ENCODE peak calls at places on chromosomes 3 and 15, in nine cellular contexts. Q, G, X, U, Z, P, V, C and T are unnamed samples.

GRCh38 chr3:195077611-195078540 is 193.1 kb downstream of the XXYLT1 start:
- DNase-seq in U (no peak), X (no peak), G (no peak), Z (no peak), Q (no peak), V (no peak), C (no peak), P (peak), T (no peak)

GRCh38 chr3:141360888-141361598 is 7.3 kb upstream of the ZBTB38 start:
- DNase-seq in Q (peak), U (peak), Z (no peak), P (no peak), X (no peak), V (no peak), C (no peak), G (peak), T (no peak)

GRCh38 chr3:76657909-76658308 is 382.0 kb upstream of the ROBO2 start:
- DNase-seq in U (no peak), V (no peak), C (no peak), Q (no peak), Z (no peak), X (no peak), P (no peak), G (no peak), T (no peak)

GRCh38 chr15:66714543-66714981 is 12.5 kb downstream of the SMAD6 start:
- DNase-seq in P (no peak), V (no peak), Z (no peak), U (no peak), Q (peak), G (no peak), X (no peak), C (peak), T (no peak)

GRCh38 chr3:59185586-59186381 is 136.0 kb upstream of the CFAP20DC start:
- DNase-seq in Q (peak), C (no peak), G (no peak), X (no peak), Z (no peak), V (no peak), U (peak), P (no peak), T (no peak)

GRCh38 chr15:88472225-88472624 is 4.7 kb downstream of the MRPS11 start:
- DNase-seq in Z (no peak), C (no peak), V (no peak), U (no peak), X (no peak), P (no peak), Q (no peak), G (no peak), T (no peak)

GRCh38 chr15:100890059-100890720 is 10.6 kb downstream of the ALDH1A3 start:
- DNase-seq in V (no peak), Q (no peak), P (no peak), U (peak), C (no peak), X (no peak), G (no peak), Z (no peak), T (no peak)

GRCh38 chr3:134083626-134084229 is 54.0 kb upstream of the SLCO2A1 start:
- DNase-seq in C (no peak), P (no peak), G (no peak), V (no peak), Q (no peak), X (no peak), U (no peak), Z (no peak), T (no peak)

GRCh38 chr3:165185707-165186327 is 10.4 kb downstream of the SLITRK3 start:
- DNase-seq in C (no peak), G (no peak), U (peak), P (peak), V (no peak), Z (no peak), X (peak), Q (peak), T (no peak)

GRCh38 chr3:31960793-31961431 is 20.1 kb downstream of the OSBPL10 start:
- DNase-seq in V (no peak), G (no peak), Q (peak), Z (no peak), C (no peak), U (peak), P (no peak), X (no peak), T (no peak)

GRCh38 chr3:98592345-98592935 is 971 bp downstream of the CPOX start:
- DNase-seq in C (no peak), X (no peak), P (no peak), G (no peak), Q (no peak), U (no peak), V (no peak), Z (no peak), T (no peak)

GRCh38 chr3:139117136-139117675 is 72.5 kb upstream of the PRR23C start:
- DNase-seq in V (no peak), Q (peak), Z (no peak), P (no peak), G (no peak), C (no peak), X (no peak), U (peak), T (no peak)

GRCh38 chr15:70243686-70244540 is 146.2 kb upstream of the TLE3 start:
- DNase-seq in X (no peak), C (no peak), V (no peak), U (no peak), P (no peak), G (no peak), Z (no peak), Q (no peak), T (no peak)

GRCh38 chr15:24223739-24224138 is 451.8 kb upstream of the NPAP1 start:
- DNase-seq in V (no peak), G (no peak), C (no peak), Q (no peak), U (no peak), X (no peak), Z (no peak), P (no peak), T (no peak)

GRCh38 chr3:155859859-155860258 is 5.6 kb upstream of the SLC33A1 start:
- DNase-seq in G (no peak), Q (peak), P (no peak), C (no peak), U (peak), Z (no peak), X (no peak), V (no peak), T (no peak)

GRCh38 chr3:128459451-128459820 is 7.3 kb downstream of the DNAJB8 start:
- DNase-seq in G (no peak), C (no peak), X (no peak), P (no peak), V (no peak), Q (no peak), Z (no peak), U (no peak), T (no peak)

GRCh38 chr3:29914861-29915524 is 634.1 kb downstream of the RBMS3 start:
- DNase-seq in C (no peak), X (no peak), Q (peak), V (no peak), Z (no peak), P (no peak), U (peak), G (no peak), T (no peak)

GRCh38 chr15:41286665-41287333 is 45.6 kb downstream of the OIP5 start:
- DNase-seq in Z (no peak), X (no peak), G (no peak), P (no peak), U (peak), V (no peak), Q (peak), C (no peak), T (no peak)

GRCh38 chr3:11532865-11533490 is 110.7 kb downstream of the VGLL4 start:
- DNase-seq in C (no peak), X (no peak), V (no peak), Q (peak), G (no peak), U (no peak), Z (no peak), P (no peak), T (no peak)

GRCh38 chr3:72165808-72166207 is 380.9 kb upstream of the PROK2 start:
- DNase-seq in C (no peak), V (no peak), Q (no peak), P (no peak), U (no peak), X (no peak), Z (no peak), G (no peak), T (no peak)

GRCh38 chr3:72163809-72164634 is 379.1 kb upstream of the PROK2 start:
- DNase-seq in P (no peak), G (no peak), X (no peak), Q (no peak), C (no peak), U (no peak), Z (no peak), V (no peak), T (no peak)

GRCh38 chr3:72165337-72165736 is 380.4 kb upstream of the PROK2 start:
- DNase-seq in C (no peak), P (no peak), Z (no peak), G (no peak), V (no peak), U (no peak), X (no peak), Q (peak), T (no peak)

GRCh38 chr3:72162649-72163184 is 377.8 kb upstream of the PROK2 start:
- DNase-seq in Q (no peak), U (no peak), Z (no peak), G (no peak), X (no peak), P (no peak), V (no peak), C (no peak), T (no peak)

GRCh38 chr3:72164635-72164978 is 379.7 kb upstream of the PROK2 start:
- DNase-seq in P (no peak), V (no peak), Z (no peak), C (no peak), U (no peak), X (no peak), G (no peak), Q (no peak), T (no peak)
- H3K27ac ChIP-seq in P (no peak), V (no peak), Z (no peak), C (no peak), U (no peak), X (no peak), G (no peak), Q (no peak), T (no peak)

GRCh38 chr15:92047900-92048299 is 194.4 kb downstream of the SLCO3A1 start:
- DNase-seq in P (no peak), X (no peak), Q (no peak), C (no peak), G (no peak), U (no peak), Z (no peak), V (no peak), T (no peak)

GRCh38 chr15:92044510-92044909 is 191.0 kb downstream of the SLCO3A1 start:
- DNase-seq in G (no peak), X (no peak), C (no peak), Z (no peak), V (no peak), P (no peak), Q (no peak), U (no peak), T (no peak)

GRCh38 chr15:92048739-92049138 is 195.2 kb downstream of the SLCO3A1 start:
- DNase-seq in X (no peak), C (no peak), P (no peak), Q (no peak), U (peak), Z (no peak), G (no peak), V (no peak), T (no peak)

GRCh38 chr15:92037446-92037845 is 183.9 kb downstream of the SLCO3A1 start:
- DNase-seq in P (no peak), V (no peak), Q (no peak), G (no peak), X (no peak), Z (no peak), C (no peak), U (no peak), T (no peak)

GRCh38 chr15:92043283-92043682 is 189.8 kb downstream of the SLCO3A1 start:
- DNase-seq in G (no peak), P (no peak), X (no peak), C (no peak), Z (no peak), V (no peak), U (no peak), Q (no peak), T (no peak)
- H3K27ac ChIP-seq in G (no peak), P (no peak), X (no peak), C (no peak), Z (no peak), V (no peak), U (no peak), Q (no peak), T (no peak)

DNA sequence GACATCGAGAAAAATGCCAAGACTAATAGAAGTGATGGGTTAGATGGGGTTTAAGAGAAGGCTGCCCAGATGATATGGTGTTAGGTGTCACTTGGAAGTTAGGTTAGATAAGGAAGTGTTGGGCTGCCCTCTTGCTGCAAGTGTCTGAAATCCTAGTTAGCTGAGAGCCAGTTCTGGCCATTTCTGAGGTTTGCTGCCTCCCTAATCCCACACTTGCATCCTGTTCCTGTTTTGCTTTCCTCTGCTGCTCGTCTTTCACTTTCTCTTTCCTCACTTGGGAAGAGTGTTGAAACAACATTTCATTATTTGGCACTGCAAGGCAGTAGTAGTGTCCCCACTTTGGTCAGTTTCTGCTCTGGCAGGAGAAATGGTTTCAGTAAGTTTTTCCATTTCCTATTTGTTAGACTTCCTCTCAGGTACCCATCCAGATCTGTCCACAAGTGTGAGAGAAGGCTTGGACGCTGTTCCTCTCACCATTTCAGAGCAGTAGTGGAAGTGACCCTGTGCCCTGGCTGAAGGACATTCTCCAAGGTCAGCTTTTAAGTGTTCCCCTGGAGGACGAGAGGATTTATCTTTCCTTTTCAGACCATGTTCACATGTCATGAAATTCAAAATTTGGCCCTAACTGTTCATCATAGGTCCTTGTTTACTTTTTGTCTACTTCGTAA is 93.3 kb downstream of the ADAMTSL3 start:
- DNase-seq in V (peak), X (peak), Z (no peak), P (no peak), C (peak), G (no peak), Q (peak), U (peak), T (no peak)
- H3K27ac ChIP-seq in V (peak), X (no peak), Z (no peak), P (no peak), C (peak), G (no peak), Q (no peak), U (peak), T (no peak)

GRCh38 chr3:121817753-121818152 is 17.1 kb downstream of the IQCB1 start:
- DNase-seq in C (no peak), U (no peak), V (no peak), P (no peak), Q (no peak), Z (no peak), X (no peak), G (no peak), T (no peak)
- H3K27ac ChIP-seq in C (no peak), U (no peak), V (no peak), P (no peak), Q (no peak), Z (no peak), X (no peak), G (no peak), T (no peak)

DNA sequence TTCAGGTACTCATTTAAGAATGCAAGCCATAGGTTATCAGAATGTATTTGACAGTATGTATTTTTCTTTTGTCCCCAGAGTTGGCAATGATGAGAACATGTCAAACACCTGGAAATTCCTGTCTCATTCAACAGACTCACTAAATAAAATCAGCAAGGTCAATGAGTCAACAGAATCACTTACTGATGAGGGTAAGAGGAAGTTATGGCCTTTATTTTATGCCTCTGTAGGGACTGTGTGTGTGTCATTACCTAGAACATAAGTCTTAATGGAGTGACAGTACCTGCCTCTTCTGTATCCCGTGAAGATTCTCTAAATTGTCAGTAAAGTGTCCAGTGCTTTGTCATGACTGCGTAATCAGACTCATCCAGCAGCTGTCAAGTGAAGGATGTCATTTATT is 77.5 kb downstream of the KLHL25 start:
- DNase-seq in Q (no peak), U (no peak), G (no peak), P (no peak), V (no peak), Z (no peak), X (no peak), C (no peak), T (no peak)
- H3K27ac ChIP-seq in Q (no peak), U (no peak), G (no peak), P (no peak), V (no peak), Z (no peak), X (no peak), C (peak), T (no peak)

GRCh38 chr3:33420966-33421365 is 19.2 kb downstream of the UBP1 start:
- DNase-seq in V (no peak), Z (no peak), G (no peak), C (no peak), U (peak), Q (no peak), P (no peak), X (no peak), T (no peak)
- H3K27ac ChIP-seq in V (no peak), Z (no peak), G (no peak), C (no peak), U (no peak), Q (no peak), P (no peak), X (no peak), T (no peak)

GRCh38 chr3:66470285-66470684 is 30.5 kb downstream of the LRIG1 start:
- DNase-seq in C (no peak), U (no peak), Z (no peak), Q (no peak), X (no peak), P (no peak), V (no peak), G (no peak), T (no peak)
- H3K27ac ChIP-seq in C (no peak), U (no peak), Z (no peak), Q (no peak), X (no peak), P (no peak), V (no peak), G (no peak), T (no peak)

DNA sequence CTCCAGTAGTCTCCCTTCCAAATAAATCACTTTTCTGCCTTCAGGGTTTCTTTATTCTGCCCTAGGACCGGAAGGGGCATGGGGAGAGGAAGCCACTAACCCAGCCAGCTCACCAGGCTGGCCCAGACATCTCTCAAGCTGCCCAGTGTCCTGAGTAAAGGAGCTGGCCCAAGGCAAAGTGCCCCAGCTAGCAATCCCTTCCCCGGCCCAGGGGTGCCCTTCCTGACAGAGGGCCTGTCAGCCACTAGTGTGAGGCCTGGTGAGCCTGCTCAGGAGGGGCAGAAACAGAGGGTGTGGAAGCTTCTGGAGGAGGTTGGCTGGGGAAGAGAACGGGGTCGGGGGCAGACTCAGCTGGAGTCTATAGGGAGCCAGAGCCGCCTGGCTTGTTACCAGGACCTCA is 22.2 kb downstream of the SHF start:
- DNase-seq in V (no peak), X (no peak), U (no peak), Q (no peak), C (no peak), Z (no peak), P (no peak), G (no peak), T (no peak)
- H3K27ac ChIP-seq in V (peak), X (no peak), U (no peak), Q (no peak), C (peak), Z (no peak), P (no peak), G (no peak), T (no peak)

GRCh38 chr3:143307613-143308183 is 188.1 kb downstream of the CHST2 start:
- DNase-seq in C (peak), P (no peak), Q (peak), Z (no peak), G (no peak), X (no peak), U (peak), V (no peak), T (no peak)
- H3K27ac ChIP-seq in C (no peak), P (no peak), Q (no peak), Z (no peak), G (no peak), X (no peak), U (peak), V (no peak), T (no peak)